ENCODE peak calls at places on chromosomes 4 and X, in ten cellular contexts. One of them, this sample, is unnamed.

GRCh38 chr4:57462843-57463242 is 352.7 kb upstream of the IGFBP7 start:
- DNase-seq in stimulated activated CD4-positive, alpha-beta T cell treated with anti-CD3 and anti-CD28 coated beads, Interleukin-4, amount 100 ng/mL, for 24 hours: no peak
- DNase-seq in H9: no peak
- DNase-seq in thyroid gland: no peak
- DNase-seq in HCT116: no peak
- DNase-seq in GF-D8: no peak
- DNase-seq in HFF-Myc: no peak
- DNase-seq in Right ventricle myocardium inferior: no peak
- DNase-seq in heart left ventricle: no peak
- DNase-seq in AG09319: no peak
- DNase-seq in this sample: no peak

GRCh38 chr4:105631818-105632400 is 76.6 kb downstream of the INTS12 start:
- DNase-seq in stimulated activated CD4-positive, alpha-beta T cell treated with anti-CD3 and anti-CD28 coated beads, Interleukin-4, amount 100 ng/mL, for 24 hours: no peak
- DNase-seq in H9: no peak
- DNase-seq in thyroid gland: no peak
- DNase-seq in HCT116: no peak
- DNase-seq in GF-D8: no peak
- DNase-seq in HFF-Myc: no peak
- DNase-seq in Right ventricle myocardium inferior: no peak
- DNase-seq in heart left ventricle: no peak
- DNase-seq in AG09319: no peak
- DNase-seq in this sample: no peak

GRCh38 chr4:147138171-147138570 is 192.5 kb upstream of the TTC29 start:
- DNase-seq in stimulated activated CD4-positive, alpha-beta T cell treated with anti-CD3 and anti-CD28 coated beads, Interleukin-4, amount 100 ng/mL, for 24 hours: no peak
- DNase-seq in H9: no peak
- DNase-seq in thyroid gland: no peak
- DNase-seq in HCT116: no peak
- DNase-seq in GF-D8: no peak
- DNase-seq in HFF-Myc: no peak
- DNase-seq in Right ventricle myocardium inferior: no peak
- DNase-seq in heart left ventricle: no peak
- DNase-seq in AG09319: no peak
- DNase-seq in this sample: no peak

GRCh38 chr4:95531141-95531540 is 17.6 kb downstream of the UNC5C start:
- DNase-seq in stimulated activated CD4-positive, alpha-beta T cell treated with anti-CD3 and anti-CD28 coated beads, Interleukin-4, amount 100 ng/mL, for 24 hours: no peak
- DNase-seq in H9: no peak
- DNase-seq in thyroid gland: no peak
- DNase-seq in HCT116: no peak
- DNase-seq in GF-D8: no peak
- DNase-seq in HFF-Myc: no peak
- DNase-seq in Right ventricle myocardium inferior: no peak
- DNase-seq in heart left ventricle: no peak
- DNase-seq in AG09319: no peak
- DNase-seq in this sample: no peak

GRCh38 chr4:186481998-186482790 is 73.2 kb downstream of the MTNR1A start:
- DNase-seq in stimulated activated CD4-positive, alpha-beta T cell treated with anti-CD3 and anti-CD28 coated beads, Interleukin-4, amount 100 ng/mL, for 24 hours: no peak
- DNase-seq in H9: peak
- DNase-seq in thyroid gland: no peak
- DNase-seq in HCT116: no peak
- DNase-seq in GF-D8: no peak
- DNase-seq in HFF-Myc: no peak
- DNase-seq in Right ventricle myocardium inferior: no peak
- DNase-seq in heart left ventricle: no peak
- DNase-seq in AG09319: no peak
- DNase-seq in this sample: no peak

GRCh38 chr4:173181769-173182374 is 13.3 kb downstream of the GALNT7 start:
- DNase-seq in stimulated activated CD4-positive, alpha-beta T cell treated with anti-CD3 and anti-CD28 coated beads, Interleukin-4, amount 100 ng/mL, for 24 hours: no peak
- DNase-seq in H9: no peak
- DNase-seq in thyroid gland: no peak
- DNase-seq in HCT116: peak
- DNase-seq in GF-D8: no peak
- DNase-seq in HFF-Myc: no peak
- DNase-seq in Right ventricle myocardium inferior: no peak
- DNase-seq in heart left ventricle: no peak
- DNase-seq in AG09319: no peak
- DNase-seq in this sample: no peak

GRCh38 chr4:53365121-53365485 is 758 bp downstream of the SCFD2 start:
- DNase-seq in stimulated activated CD4-positive, alpha-beta T cell treated with anti-CD3 and anti-CD28 coated beads, Interleukin-4, amount 100 ng/mL, for 24 hours: peak
- DNase-seq in H9: peak
- DNase-seq in thyroid gland: no peak
- DNase-seq in HCT116: no peak
- DNase-seq in GF-D8: peak
- DNase-seq in HFF-Myc: no peak
- DNase-seq in Right ventricle myocardium inferior: no peak
- DNase-seq in heart left ventricle: no peak
- DNase-seq in AG09319: no peak
- DNase-seq in this sample: no peak

GRCh38 chr4:77176606-77177005 is 19.6 kb downstream of the CCNG2 start:
- DNase-seq in stimulated activated CD4-positive, alpha-beta T cell treated with anti-CD3 and anti-CD28 coated beads, Interleukin-4, amount 100 ng/mL, for 24 hours: no peak
- DNase-seq in H9: no peak
- DNase-seq in thyroid gland: no peak
- DNase-seq in HCT116: no peak
- DNase-seq in GF-D8: no peak
- DNase-seq in HFF-Myc: no peak
- DNase-seq in Right ventricle myocardium inferior: no peak
- DNase-seq in heart left ventricle: no peak
- DNase-seq in AG09319: no peak
- DNase-seq in this sample: no peak

GRCh38 chr4:169649545-169650226 is 29.3 kb downstream of the CLCN3 start:
- DNase-seq in stimulated activated CD4-positive, alpha-beta T cell treated with anti-CD3 and anti-CD28 coated beads, Interleukin-4, amount 100 ng/mL, for 24 hours: no peak
- DNase-seq in H9: no peak
- DNase-seq in thyroid gland: peak
- DNase-seq in HCT116: no peak
- DNase-seq in GF-D8: no peak
- DNase-seq in HFF-Myc: no peak
- DNase-seq in Right ventricle myocardium inferior: peak
- DNase-seq in heart left ventricle: peak
- DNase-seq in AG09319: no peak
- DNase-seq in this sample: no peak

GRCh38 chr4:145066063-145066501 is 31.9 kb downstream of the ANAPC10 start:
- DNase-seq in stimulated activated CD4-positive, alpha-beta T cell treated with anti-CD3 and anti-CD28 coated beads, Interleukin-4, amount 100 ng/mL, for 24 hours: no peak
- DNase-seq in H9: no peak
- DNase-seq in thyroid gland: no peak
- DNase-seq in HCT116: peak
- DNase-seq in GF-D8: no peak
- DNase-seq in HFF-Myc: no peak
- DNase-seq in Right ventricle myocardium inferior: no peak
- DNase-seq in heart left ventricle: no peak
- DNase-seq in AG09319: no peak
- DNase-seq in this sample: no peak

GRCh38 chrX:254630-255215 is 26.5 kb upstream of the PLCXD1 start:
- DNase-seq in stimulated activated CD4-positive, alpha-beta T cell treated with anti-CD3 and anti-CD28 coated beads, Interleukin-4, amount 100 ng/mL, for 24 hours: no peak
- DNase-seq in H9: no peak
- DNase-seq in thyroid gland: no peak
- DNase-seq in HCT116: no peak
- DNase-seq in GF-D8: no peak
- DNase-seq in HFF-Myc: no peak
- DNase-seq in Right ventricle myocardium inferior: peak
- DNase-seq in heart left ventricle: no peak
- DNase-seq in AG09319: no peak
- DNase-seq in this sample: no peak

GRCh38 chr4:98516042-98516440 is 142.4 kb downstream of the TSPAN5 start:
- DNase-seq in stimulated activated CD4-positive, alpha-beta T cell treated with anti-CD3 and anti-CD28 coated beads, Interleukin-4, amount 100 ng/mL, for 24 hours: no peak
- DNase-seq in H9: no peak
- DNase-seq in thyroid gland: no peak
- DNase-seq in HCT116: peak
- DNase-seq in GF-D8: no peak
- DNase-seq in HFF-Myc: peak
- DNase-seq in Right ventricle myocardium inferior: no peak
- DNase-seq in heart left ventricle: no peak
- DNase-seq in AG09319: no peak
- DNase-seq in this sample: peak

GRCh38 chr4:10344824-10345223 is 112.4 kb downstream of the ZNF518B start:
- DNase-seq in stimulated activated CD4-positive, alpha-beta T cell treated with anti-CD3 and anti-CD28 coated beads, Interleukin-4, amount 100 ng/mL, for 24 hours: no peak
- DNase-seq in H9: no peak
- DNase-seq in thyroid gland: no peak
- DNase-seq in HCT116: no peak
- DNase-seq in GF-D8: no peak
- DNase-seq in HFF-Myc: no peak
- DNase-seq in Right ventricle myocardium inferior: no peak
- DNase-seq in heart left ventricle: no peak
- DNase-seq in AG09319: no peak
- DNase-seq in this sample: no peak

GRCh38 chr4:42425146-42426065 is 28.1 kb downstream of the SHISA3 start:
- DNase-seq in stimulated activated CD4-positive, alpha-beta T cell treated with anti-CD3 and anti-CD28 coated beads, Interleukin-4, amount 100 ng/mL, for 24 hours: no peak
- DNase-seq in H9: peak
- DNase-seq in thyroid gland: no peak
- DNase-seq in HCT116: no peak
- DNase-seq in GF-D8: no peak
- DNase-seq in HFF-Myc: no peak
- DNase-seq in Right ventricle myocardium inferior: no peak
- DNase-seq in heart left ventricle: no peak
- DNase-seq in AG09319: no peak
- DNase-seq in this sample: no peak

GRCh38 chrX:65706041-65706828 is 38.8 kb downstream of the MSN start:
- DNase-seq in stimulated activated CD4-positive, alpha-beta T cell treated with anti-CD3 and anti-CD28 coated beads, Interleukin-4, amount 100 ng/mL, for 24 hours: peak
- DNase-seq in H9: no peak
- DNase-seq in thyroid gland: peak
- DNase-seq in HCT116: no peak
- DNase-seq in GF-D8: no peak
- DNase-seq in HFF-Myc: peak
- DNase-seq in Right ventricle myocardium inferior: no peak
- DNase-seq in heart left ventricle: peak
- DNase-seq in AG09319: no peak
- DNase-seq in this sample: no peak

GRCh38 chrX:25023908-25024307 is 8.1 kb upstream of the ARX start:
- DNase-seq in stimulated activated CD4-positive, alpha-beta T cell treated with anti-CD3 and anti-CD28 coated beads, Interleukin-4, amount 100 ng/mL, for 24 hours: no peak
- DNase-seq in H9: no peak
- DNase-seq in thyroid gland: no peak
- DNase-seq in HCT116: no peak
- DNase-seq in GF-D8: no peak
- DNase-seq in HFF-Myc: no peak
- DNase-seq in Right ventricle myocardium inferior: no peak
- DNase-seq in heart left ventricle: no peak
- DNase-seq in AG09319: no peak
- DNase-seq in this sample: no peak

GRCh38 chrX:109774706-109775105 is 41.6 kb upstream of the ACSL4 start:
- DNase-seq in stimulated activated CD4-positive, alpha-beta T cell treated with anti-CD3 and anti-CD28 coated beads, Interleukin-4, amount 100 ng/mL, for 24 hours: no peak
- DNase-seq in H9: no peak
- DNase-seq in thyroid gland: no peak
- DNase-seq in HCT116: no peak
- DNase-seq in GF-D8: no peak
- DNase-seq in HFF-Myc: peak
- DNase-seq in Right ventricle myocardium inferior: no peak
- DNase-seq in heart left ventricle: no peak
- DNase-seq in AG09319: no peak
- DNase-seq in this sample: peak

GRCh38 chr4:108620101-108620932 is at the start of gene RPL34:
- DNase-seq in stimulated activated CD4-positive, alpha-beta T cell treated with anti-CD3 and anti-CD28 coated beads, Interleukin-4, amount 100 ng/mL, for 24 hours: peak
- DNase-seq in H9: peak
- DNase-seq in thyroid gland: peak
- DNase-seq in HCT116: peak
- DNase-seq in GF-D8: peak
- DNase-seq in HFF-Myc: peak
- DNase-seq in Right ventricle myocardium inferior: peak
- DNase-seq in heart left ventricle: peak
- DNase-seq in AG09319: peak
- DNase-seq in this sample: peak

GRCh38 chrX:49230500-49231232 is 2.5 kb downstream of the CACNA1F start:
- DNase-seq in stimulated activated CD4-positive, alpha-beta T cell treated with anti-CD3 and anti-CD28 coated beads, Interleukin-4, amount 100 ng/mL, for 24 hours: peak
- DNase-seq in H9: peak
- DNase-seq in thyroid gland: peak
- DNase-seq in HCT116: no peak
- DNase-seq in GF-D8: no peak
- DNase-seq in HFF-Myc: no peak
- DNase-seq in Right ventricle myocardium inferior: peak
- DNase-seq in heart left ventricle: peak
- DNase-seq in AG09319: no peak
- DNase-seq in this sample: no peak

GRCh38 chrX:19361701-19362100 is 18.0 kb downstream of the PDHA1 start:
- DNase-seq in stimulated activated CD4-positive, alpha-beta T cell treated with anti-CD3 and anti-CD28 coated beads, Interleukin-4, amount 100 ng/mL, for 24 hours: no peak
- DNase-seq in H9: no peak
- DNase-seq in thyroid gland: no peak
- DNase-seq in HCT116: no peak
- DNase-seq in GF-D8: no peak
- DNase-seq in HFF-Myc: no peak
- DNase-seq in Right ventricle myocardium inferior: no peak
- DNase-seq in heart left ventricle: no peak
- DNase-seq in AG09319: no peak
- DNase-seq in this sample: no peak

GRCh38 chrX:17361620-17362019 is 13.4 kb upstream of the NHS start:
- DNase-seq in stimulated activated CD4-positive, alpha-beta T cell treated with anti-CD3 and anti-CD28 coated beads, Interleukin-4, amount 100 ng/mL, for 24 hours: no peak
- DNase-seq in H9: peak
- DNase-seq in thyroid gland: peak
- DNase-seq in HCT116: no peak
- DNase-seq in GF-D8: no peak
- DNase-seq in HFF-Myc: no peak
- DNase-seq in Right ventricle myocardium inferior: no peak
- DNase-seq in heart left ventricle: no peak
- DNase-seq in AG09319: no peak
- DNase-seq in this sample: no peak

GRCh38 chr4:78057600-78058560 is 757 bp downstream of the FRAS1 start:
- DNase-seq in stimulated activated CD4-positive, alpha-beta T cell treated with anti-CD3 and anti-CD28 coated beads, Interleukin-4, amount 100 ng/mL, for 24 hours: no peak
- DNase-seq in H9: no peak
- DNase-seq in thyroid gland: peak
- DNase-seq in HCT116: no peak
- DNase-seq in GF-D8: no peak
- DNase-seq in HFF-Myc: peak
- DNase-seq in Right ventricle myocardium inferior: peak
- DNase-seq in heart left ventricle: peak
- DNase-seq in AG09319: no peak
- DNase-seq in this sample: no peak

GRCh38 chr4:87097075-87097474 is 123.3 kb downstream of the KLHL8 start:
- DNase-seq in stimulated activated CD4-positive, alpha-beta T cell treated with anti-CD3 and anti-CD28 coated beads, Interleukin-4, amount 100 ng/mL, for 24 hours: no peak
- DNase-seq in H9: peak
- DNase-seq in thyroid gland: no peak
- DNase-seq in HCT116: no peak
- DNase-seq in GF-D8: no peak
- DNase-seq in HFF-Myc: no peak
- DNase-seq in Right ventricle myocardium inferior: no peak
- DNase-seq in heart left ventricle: no peak
- DNase-seq in AG09319: no peak
- DNase-seq in this sample: no peak

GRCh38 chrX:150238656-150239382 is 124.3 kb upstream of the MAMLD1 start:
- DNase-seq in stimulated activated CD4-positive, alpha-beta T cell treated with anti-CD3 and anti-CD28 coated beads, Interleukin-4, amount 100 ng/mL, for 24 hours: no peak
- DNase-seq in H9: no peak
- DNase-seq in thyroid gland: no peak
- DNase-seq in HCT116: no peak
- DNase-seq in GF-D8: no peak
- DNase-seq in HFF-Myc: no peak
- DNase-seq in Right ventricle myocardium inferior: no peak
- DNase-seq in heart left ventricle: no peak
- DNase-seq in AG09319: no peak
- DNase-seq in this sample: no peak

GRCh38 chr4:75729836-75730235 is 5.5 kb downstream of the USO1 start:
- DNase-seq in stimulated activated CD4-positive, alpha-beta T cell treated with anti-CD3 and anti-CD28 coated beads, Interleukin-4, amount 100 ng/mL, for 24 hours: no peak
- DNase-seq in H9: no peak
- DNase-seq in thyroid gland: no peak
- DNase-seq in HCT116: no peak
- DNase-seq in GF-D8: no peak
- DNase-seq in HFF-Myc: no peak
- DNase-seq in Right ventricle myocardium inferior: no peak
- DNase-seq in heart left ventricle: no peak
- DNase-seq in AG09319: no peak
- DNase-seq in this sample: no peak

GRCh38 chrX:95071621-95072020 is 1397.6 kb downstream of the FAM133A start:
- DNase-seq in stimulated activated CD4-positive, alpha-beta T cell treated with anti-CD3 and anti-CD28 coated beads, Interleukin-4, amount 100 ng/mL, for 24 hours: no peak
- DNase-seq in H9: no peak
- DNase-seq in thyroid gland: no peak
- DNase-seq in HCT116: no peak
- DNase-seq in GF-D8: no peak
- DNase-seq in HFF-Myc: no peak
- DNase-seq in Right ventricle myocardium inferior: no peak
- DNase-seq in heart left ventricle: no peak
- DNase-seq in AG09319: no peak
- DNase-seq in this sample: no peak

GRCh38 chrX:56764153-56764974 is 35.3 kb downstream of the NBDY start:
- DNase-seq in stimulated activated CD4-positive, alpha-beta T cell treated with anti-CD3 and anti-CD28 coated beads, Interleukin-4, amount 100 ng/mL, for 24 hours: peak
- DNase-seq in H9: peak
- DNase-seq in thyroid gland: peak
- DNase-seq in HCT116: peak
- DNase-seq in GF-D8: no peak
- DNase-seq in HFF-Myc: peak
- DNase-seq in Right ventricle myocardium inferior: no peak
- DNase-seq in heart left ventricle: peak
- DNase-seq in AG09319: peak
- DNase-seq in this sample: peak

GRCh38 chr4:70746179-70746839 is 24.5 kb downstream of the RUFY3 start:
- DNase-seq in stimulated activated CD4-positive, alpha-beta T cell treated with anti-CD3 and anti-CD28 coated beads, Interleukin-4, amount 100 ng/mL, for 24 hours: no peak
- DNase-seq in H9: no peak
- DNase-seq in thyroid gland: peak
- DNase-seq in HCT116: no peak
- DNase-seq in GF-D8: no peak
- DNase-seq in HFF-Myc: no peak
- DNase-seq in Right ventricle myocardium inferior: no peak
- DNase-seq in heart left ventricle: no peak
- DNase-seq in AG09319: peak
- DNase-seq in this sample: no peak

This sample was measured in AG04450.